ENCODE peak calls at places on chromosomes 2 and 18, in five cellular contexts. Q, R, L, J and C are unnamed samples.
A peak's percentile ranks its signal among the peaks of the same experiment; 100 is the strongest.

GRCh38 chr2:159946326-159946992 is 116.0 kb downstream of the PLA2R1 start:
- DNase-seq in Q (no peak), R (peak; percentile 34), L (no peak), J (no peak), C (no peak)

GRCh38 chr2:232534940-232535735 is 4.4 kb upstream of the CHRNG start:
- DNase-seq in Q (no peak), R (no peak), L (peak; percentile 46), J (no peak), C (peak; percentile 80)

GRCh38 chr18:22813648-22814328 is 119.3 kb upstream of the RBBP8 start:
- DNase-seq in Q (peak; percentile 25), R (peak; percentile 63), L (no peak), J (peak; percentile 41), C (no peak)

GRCh38 chr2:79040967-79041582 is 15.6 kb downstream of the REG3G start:
- DNase-seq in Q (peak; percentile 23), R (peak; percentile 4), L (no peak), J (no peak), C (no peak)

GRCh38 chr2:133509777-133510176 is 58.5 kb downstream of the NCKAP5 start:
- DNase-seq in Q (no peak), R (peak; percentile 57), L (no peak), J (no peak), C (no peak)

GRCh38 chr2:5666798-5667197 is 25.4 kb upstream of the SOX11 start:
- DNase-seq in Q (no peak), R (no peak), L (no peak), J (no peak), C (no peak)

GRCh38 chr2:73451263-73451972 is 65.8 kb downstream of the ALMS1 start:
- DNase-seq in Q (peak; percentile 11), R (no peak), L (no peak), J (no peak), C (no peak)

GRCh38 chr2:135063210-135063609 is 11.1 kb downstream of the RAB3GAP1 start:
- DNase-seq in Q (no peak), R (no peak), L (no peak), J (no peak), C (no peak)

GRCh38 chr2:56034258-56034657 is 110.7 kb upstream of the EFEMP1 start:
- DNase-seq in Q (no peak), R (peak; percentile 49), L (no peak), J (no peak), C (no peak)

GRCh38 chr2:212181646-212182045 is 357.0 kb downstream of the ERBB4 start:
- DNase-seq in Q (no peak), R (no peak), L (no peak), J (no peak), C (no peak)

GRCh38 chr2:31421634-31422033 is 7.1 kb upstream of the XDH start:
- DNase-seq in Q (no peak), R (no peak), L (no peak), J (no peak), C (no peak)

GRCh38 chr2:165161510-165161909 is 42.3 kb downstream of the SCN3A start:
- DNase-seq in Q (no peak), R (peak; percentile 24), L (no peak), J (no peak), C (no peak)

GRCh38 chr2:185316383-185316782 is 422.2 kb upstream of the FSIP2 start:
- DNase-seq in Q (peak; percentile 1), R (no peak), L (no peak), J (no peak), C (no peak)

GRCh38 chr2:102592601-102593000 is 26.8 kb upstream of the SLC9A2 start:
- DNase-seq in Q (peak; percentile 58), R (peak; percentile 38), L (no peak), J (no peak), C (no peak)

GRCh38 chr2:240631561-240632290 is 6.4 kb downstream of the GPR35 start:
- DNase-seq in Q (no peak), R (no peak), L (no peak), J (no peak), C (peak; percentile 82)

GRCh38 chr2:21175895-21176646 is 52.3 kb downstream of the TDRD15 start:
- DNase-seq in Q (no peak), R (peak; percentile 20), L (no peak), J (no peak), C (no peak)

GRCh38 chr2:1081411-1082225 is 131.0 kb downstream of the SNTG2 start:
- DNase-seq in Q (no peak), R (no peak), L (no peak), J (peak; percentile 61), C (no peak)

GRCh38 chr2:112483047-112483473 is 1.1 kb downstream of the TTL start:
- DNase-seq in Q (no peak), R (peak; percentile 59), L (no peak), J (peak; percentile 76), C (no peak)

GRCh38 chr2:127530245-127531132 is 4.2 kb upstream of the IWS1 start:
- DNase-seq in Q (no peak), R (peak; percentile 77), L (no peak), J (no peak), C (no peak)

GRCh38 chr2:12722445-12723316 is 5.9 kb downstream of the TRIB2 start:
- DNase-seq in Q (peak; percentile 27), R (peak; percentile 44), L (no peak), J (no peak), C (no peak)

GRCh38 chr18:56516769-56517168 is 121.6 kb downstream of the TXNL1 start:
- DNase-seq in Q (no peak), R (no peak), L (no peak), J (no peak), C (no peak)

GRCh38 chr2:37686792-37687595 is 15.6 kb upstream of the CDC42EP3 start:
- DNase-seq in Q (no peak), R (peak; percentile 26), L (no peak), J (no peak), C (no peak)

GRCh38 chr2:179788104-179788503 is 73.3 kb downstream of the ZNF385B start:
- DNase-seq in Q (no peak), R (no peak), L (no peak), J (no peak), C (no peak)

GRCh38 chr18:8416212-8417019 is 192.8 kb upstream of the RAB12 start:
- DNase-seq in Q (no peak), R (no peak), L (no peak), J (no peak), C (no peak)

GRCh38 chr2:108607706-108608301 is 73.5 kb downstream of the LIMS1 start:
- DNase-seq in Q (peak; percentile 47), R (no peak), L (no peak), J (no peak), C (no peak)

GRCh38 chr2:69087912-69088240 is 74.9 kb downstream of the ANTXR1 start:
- DNase-seq in Q (no peak), R (no peak), L (no peak), J (no peak), C (no peak)

GRCh38 chr2:33214857-33215256 is 261.6 kb upstream of the RASGRP3 start:
- DNase-seq in Q (no peak), R (no peak), L (no peak), J (no peak), C (no peak)

GRCh38 chr2:160334028-160334729 is 134.1 kb upstream of the ITGB6 start:
- DNase-seq in Q (no peak), R (peak; percentile 60), L (no peak), J (no peak), C (no peak)

GRCh38 chr2:147076634-147077033 is 768.2 kb upstream of the ACVR2A start:
- DNase-seq in Q (no peak), R (peak; percentile 74), L (no peak), J (peak; percentile 18), C (no peak)

GRCh38 chr18:57833441-57834101 is 30.5 kb upstream of the ATP8B1 start:
- DNase-seq in Q (no peak), R (peak; percentile 33), L (no peak), J (peak; percentile 24), C (no peak)

GRCh38 chr2:23624378-23624777 is 239.4 kb downstream of the KLHL29 start:
- DNase-seq in Q (peak; percentile 47), R (no peak), L (peak; percentile 9), J (no peak), C (no peak)

GRCh38 chr2:238387376-238387775 is 39.4 kb upstream of the ASB1 start:
- DNase-seq in Q (no peak), R (no peak), L (no peak), J (no peak), C (no peak)

GRCh38 chr18:22378672-22379282 is 38.9 kb downstream of the CTAGE1 start:
- DNase-seq in Q (peak; percentile 1), R (peak; percentile 60), L (no peak), J (peak; percentile 46), C (no peak)

GRCh38 chr2:226661789-226662545 is 137.7 kb downstream of the IRS1 start:
- DNase-seq in Q (no peak), R (peak; percentile 92), L (peak; percentile 82), J (peak; percentile 69), C (no peak)

GRCh38 chr2:77054938-77055337 is 467.2 kb downstream of the LRRTM4 start:
- DNase-seq in Q (no peak), R (no peak), L (no peak), J (no peak), C (no peak)

GRCh38 chr18:3654442-3655253 is 204.7 kb downstream of the TGIF1 start:
- DNase-seq in Q (no peak), R (no peak), L (no peak), J (no peak), C (no peak)

GRCh38 chr18:28041366-28041765 is 135.6 kb downstream of the CDH2 start:
- DNase-seq in Q (no peak), R (no peak), L (no peak), J (no peak), C (no peak)

GRCh38 chr18:66757946-66758345 is 154.1 kb upstream of the CDH19 start:
- DNase-seq in Q (no peak), R (no peak), L (no peak), J (no peak), C (no peak)